ENCODE peak calls at places on chromosome 4, in six cellular contexts. H is H9; I is uterus; N is lung; S is upper lobe of left lung; P is CD4-positive, alpha-beta T cell. A is an unnamed sample.

GRCh38 chr4:150906987-150907633 is 108.0 kb downstream of the LRBA start:
- DNase-seq in I (no peak), H (no peak), S (no peak), N (no peak), P (no peak), A (no peak)

GRCh38 chr4:15376594-15376993 is 51.2 kb upstream of the C1QTNF7 start:
- DNase-seq in S (no peak), N (no peak), P (no peak), I (no peak), H (no peak), A (no peak)

GRCh38 chr4:7375427-7375826 is 59.3 kb downstream of the PSAPL1 start:
- DNase-seq in I (peak; percentile 26), H (no peak), P (no peak), S (no peak), N (no peak), A (no peak)

GRCh38 chr4:23384741-23385140 is 505.1 kb downstream of the PPARGC1A start:
- DNase-seq in H (no peak), I (no peak), S (no peak), P (no peak), N (no peak), A (no peak)

GRCh38 chr4:165965503-165965902 is 92.5 kb downstream of the TLL1 start:
- DNase-seq in H (no peak), I (no peak), P (no peak), S (no peak), N (no peak), A (no peak)

GRCh38 chr4:165345663-165346417 is 18.4 kb downstream of the MSMO1 start:
- DNase-seq in H (no peak), S (no peak), P (no peak), N (no peak), I (no peak), A (no peak)

GRCh38 chr4:33425916-33426315 is 2705.7 kb downstream of the PCDH7 start:
- DNase-seq in I (no peak), P (no peak), N (no peak), S (no peak), H (no peak), A (no peak)

GRCh38 chr4:47410271-47410670 is 53.2 kb downstream of the COMMD8 start:
- DNase-seq in N (no peak), P (no peak), I (no peak), S (no peak), H (no peak), A (no peak)

GRCh38 chr4:15106417-15106816 is 104.1 kb downstream of the CPEB2 start:
- DNase-seq in I (no peak), H (no peak), N (no peak), P (no peak), S (no peak), A (no peak)

GRCh38 chr4:146146918-146147317 is 28.6 kb upstream of the LSM6 start:
- DNase-seq in N (no peak), H (no peak), S (no peak), P (no peak), I (no peak), A (no peak)

GRCh38 chr4:107518076-107518475 is 202.0 kb downstream of the PAPSS1 start:
- DNase-seq in P (no peak), H (no peak), S (no peak), I (no peak), N (no peak), A (no peak)

GRCh38 chr4:107512549-107512948 is 207.5 kb downstream of the PAPSS1 start:
- DNase-seq in N (no peak), I (no peak), H (no peak), P (no peak), S (no peak), A (no peak)
- TF ChIP-seq CTCF in N (no peak), I (no peak), H (no peak), P (no peak), S (no peak), A (no peak)

DNA sequence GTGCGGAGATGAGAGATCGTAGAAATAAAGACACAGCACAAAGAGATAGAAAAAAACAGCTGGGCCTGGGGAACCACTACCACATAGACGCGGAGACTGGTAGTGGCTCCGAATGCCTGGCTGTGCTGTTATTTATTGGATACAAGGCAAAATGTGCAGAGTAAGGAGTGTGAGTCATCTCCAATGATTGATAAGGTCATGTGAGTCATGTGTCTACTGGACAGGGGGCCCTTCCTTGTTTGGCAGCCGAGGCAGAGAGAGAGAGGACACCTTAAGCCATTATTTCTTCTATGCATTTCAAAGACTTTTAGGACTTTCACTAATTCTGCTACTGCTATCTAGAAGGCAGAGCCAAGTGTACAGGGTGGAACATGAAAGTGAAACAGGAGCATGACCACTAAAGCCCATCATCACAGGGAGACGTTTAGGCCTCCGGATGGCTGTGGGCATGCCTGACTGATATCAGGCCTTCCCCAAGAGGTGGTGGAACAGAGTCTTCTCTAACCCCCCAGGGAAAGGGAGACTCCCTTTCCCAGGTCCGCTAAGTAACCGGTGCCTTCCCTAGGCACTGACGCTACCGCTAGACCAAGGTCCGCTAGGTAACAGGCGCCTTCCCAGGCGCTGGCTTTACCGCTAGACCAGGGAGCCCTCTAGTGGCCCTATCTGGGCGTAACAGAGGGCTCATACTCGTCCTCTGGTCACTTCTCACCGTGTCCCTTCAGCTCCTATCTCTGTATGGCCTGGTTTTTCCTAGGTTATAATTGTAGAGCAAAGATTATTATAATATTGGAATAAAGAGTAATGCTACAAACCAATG is 921.5 kb upstream of the PCDH10 start:
- DNase-seq in I (no peak), N (peak; percentile 31), H (peak; percentile 82), P (no peak), S (no peak), A (no peak)
- TF ChIP-seq CTCF in I (no peak), N (no peak), H (peak; percentile 85), P (no peak), S (no peak), A (no peak)

GRCh38 chr4:38242822-38243384 is 282.7 kb downstream of the PTTG2 start:
- DNase-seq in S (no peak), I (no peak), N (no peak), H (no peak), P (peak; percentile 3), A (no peak)
- TF ChIP-seq CTCF in S (no peak), I (no peak), N (no peak), H (no peak), P (no peak), A (no peak)

GRCh38 chr4:44447563-44448504 is 775 bp downstream of the KCTD8 start:
- DNase-seq in P (no peak), S (peak; percentile 81), H (peak; percentile 70), I (peak; percentile 23), N (no peak), A (no peak)
- TF ChIP-seq CTCF in P (no peak), S (no peak), H (no peak), I (no peak), N (no peak), A (no peak)

A was measured in CD14-positive monocyte.